ENCODE peak calls at places on chromosomes 11 and 22, in eight cellular contexts. X, M, O, S, Y, W, Q and N are unnamed samples.

GRCh38 chr22:30186535-30186934 is 60.0 kb downstream of the LIF start:
- DNase-seq in X (no peak), M (no peak), O (no peak), S (no peak), Y (no peak), W (no peak), Q (no peak), N (no peak)

GRCh38 chr22:37545703-37546435 is 14.4 kb upstream of the CDC42EP1 start:
- DNase-seq in X (no peak), M (no peak), O (peak), S (no peak), Y (peak), W (peak), Q (peak), N (peak)

GRCh38 chr11:62554377-62554776 is 7.8 kb upstream of the AHNAK start:
- DNase-seq in X (no peak), M (no peak), O (peak), S (no peak), Y (peak), W (no peak), Q (peak), N (no peak)

GRCh38 chr11:29780756-29781155 is 236.1 kb downstream of the KCNA4 start:
- DNase-seq in X (no peak), M (no peak), O (peak), S (no peak), Y (no peak), W (no peak), Q (no peak), N (no peak)

GRCh38 chr11:6472934-6473333 is 807 bp downstream of the TRIM3 start:
- DNase-seq in X (no peak), M (no peak), O (no peak), S (no peak), Y (no peak), W (no peak), Q (no peak), N (no peak)

GRCh38 chr11:130216591-130217132 is 57.1 kb downstream of the ST14 start:
- DNase-seq in X (no peak), M (no peak), O (no peak), S (no peak), Y (no peak), W (no peak), Q (no peak), N (no peak)

GRCh38 chr11:11020747-11021149 is 162.9 kb upstream of the ZBED5 start:
- DNase-seq in X (no peak), M (no peak), O (no peak), S (no peak), Y (no peak), W (no peak), Q (peak), N (no peak)

GRCh38 chr11:11476971-11477645 is 124.1 kb upstream of the CSNK2A3 start:
- DNase-seq in X (no peak), M (no peak), O (no peak), S (no peak), Y (no peak), W (peak), Q (no peak), N (no peak)

GRCh38 chr11:17852246-17852645 is 117.7 kb downstream of the KCNC1 start:
- DNase-seq in X (no peak), M (no peak), O (no peak), S (no peak), Y (no peak), W (no peak), Q (no peak), N (no peak)

GRCh38 chr11:67290801-67291200 is 1.7 kb downstream of the ANKRD13D start:
- DNase-seq in X (no peak), M (no peak), O (no peak), S (no peak), Y (peak), W (no peak), Q (no peak), N (no peak)

GRCh38 chr22:41181349-41182241 is 23.5 kb upstream of the L3MBTL2 start:
- DNase-seq in X (no peak), M (no peak), O (no peak), S (no peak), Y (no peak), W (no peak), Q (peak), N (peak)

GRCh38 chr11:36711104-36711825 is 113.2 kb upstream of the RAG2 start:
- DNase-seq in X (no peak), M (no peak), O (no peak), S (no peak), Y (no peak), W (no peak), Q (no peak), N (no peak)

GRCh38 chr11:5690216-5690615 is 626 bp downstream of the TRIM22 start:
- DNase-seq in X (no peak), M (no peak), O (peak), S (no peak), Y (no peak), W (no peak), Q (peak), N (no peak)

GRCh38 chr11:115464269-115464668 is 39.9 kb downstream of the CADM1 start:
- DNase-seq in X (no peak), M (no peak), O (no peak), S (no peak), Y (no peak), W (no peak), Q (peak), N (no peak)

GRCh38 chr22:38155703-38156102 is 25.9 kb downstream of the PLA2G6 start:
- DNase-seq in X (no peak), M (no peak), O (no peak), S (no peak), Y (no peak), W (no peak), Q (no peak), N (no peak)

GRCh38 chr11:95835768-95836488 is 45.6 kb downstream of the CEP57 start:
- DNase-seq in X (peak), M (peak), O (peak), S (peak), Y (peak), W (peak), Q (peak), N (peak)

GRCh38 chr11:76629853-76630599 is 40.5 kb downstream of the LRRC32 start:
- DNase-seq in X (no peak), M (no peak), O (no peak), S (no peak), Y (peak), W (no peak), Q (peak), N (no peak)

GRCh38 chr11:33534575-33534974 is 166.1 kb downstream of the C11orf91 start:
- DNase-seq in X (no peak), M (no peak), O (no peak), S (no peak), Y (no peak), W (no peak), Q (no peak), N (no peak)

GRCh38 chr11:67278939-67279588 is 10.0 kb upstream of the ANKRD13D start:
- DNase-seq in X (no peak), M (no peak), O (no peak), S (no peak), Y (peak), W (no peak), Q (no peak), N (no peak)

GRCh38 chr11:118744001-118744400 is 47.0 kb downstream of the DDX6 start:
- DNase-seq in X (no peak), M (no peak), O (no peak), S (no peak), Y (no peak), W (no peak), Q (peak), N (no peak)

GRCh38 chr11:15896544-15896943 is 459.8 kb downstream of the SOX6 start:
- DNase-seq in X (no peak), M (no peak), O (no peak), S (no peak), Y (peak), W (no peak), Q (no peak), N (no peak)

GRCh38 chr22:35921777-35922176 is 106.8 kb downstream of the RBFOX2 start:
- DNase-seq in X (no peak), M (peak), O (peak), S (peak), Y (peak), W (peak), Q (peak), N (peak)

GRCh38 chr22:30423296-30423958 is 2.1 kb upstream of the MTFP1 start:
- DNase-seq in X (peak), M (no peak), O (no peak), S (no peak), Y (no peak), W (no peak), Q (no peak), N (no peak)

GRCh38 chr22:37051629-37052385 is at the start of gene KCTD17:
- DNase-seq in X (peak), M (peak), O (peak), S (peak), Y (peak), W (peak), Q (peak), N (peak)

GRCh38 chr11:70501026-70501901 is 102.9 kb downstream of the CTTN start:
- DNase-seq in X (no peak), M (no peak), O (no peak), S (no peak), Y (no peak), W (no peak), Q (no peak), N (no peak)